ENCODE peak calls at places on chromosome 11, in nine cellular contexts. Z is vagina, M is IMR-90, P is adrenal gland, N is sigmoid colon, H is ovary, T is GM12891, Y is heart left ventricle, K is uterus. J is an unnamed sample.

GRCh38 chr11:102416974-102417373 is 35.6 kb downstream of the TMEM123 start:
- DNase-seq in P (no peak), M (no peak), Z (no peak), N (no peak), T (no peak), Y (no peak), H (no peak), K (no peak), J (no peak)

GRCh38 chr11:86781546-86781945 is 18.8 kb upstream of the PRSS23 start:
- DNase-seq in N (no peak), K (no peak), P (no peak), Y (no peak), M (no peak), Z (no peak), T (no peak), H (no peak), J (no peak)

GRCh38 chr11:129998107-129998506 is 4.5 kb downstream of the PRDM10 start:
- DNase-seq in K (no peak), H (no peak), Y (no peak), Z (no peak), T (no peak), N (no peak), M (no peak), P (no peak), J (no peak)

GRCh38 chr11:107017433-107018227 is 646 bp downstream of the GUCY1A2 start:
- DNase-seq in K (peak; percentile 72), T (peak; percentile 41), P (peak; percentile 33), H (peak; percentile 10), Y (peak; percentile 73), N (peak; percentile 59), M (no peak), Z (no peak), J (no peak)

GRCh38 chr11:113376156-113376555 is 11.4 kb upstream of the ANKK1 start:
- DNase-seq in T (no peak), M (peak; percentile 30), Y (no peak), K (no peak), N (no peak), H (no peak), Z (no peak), P (peak; percentile 28), J (no peak)

GRCh38 chr11:117686711-117687110 is 110.3 kb downstream of the DSCAML1 start:
- DNase-seq in Z (no peak), P (no peak), K (no peak), H (no peak), Y (no peak), N (no peak), T (no peak), M (no peak), J (no peak)

GRCh38 chr11:132888226-132888625 is 644.1 kb downstream of the OPCML start:
- DNase-seq in P (peak; percentile 12), Z (no peak), Y (no peak), N (no peak), K (no peak), H (no peak), M (peak; percentile 19), T (no peak), J (no peak)

GRCh38 chr11:109423114-109423859 is 1.3 kb downstream of the C11orf87 start:
- DNase-seq in H (no peak), P (peak; percentile 1), Y (peak; percentile 52), K (no peak), T (no peak), M (no peak), Z (no peak), N (no peak), J (no peak)

GRCh38 chr11:78731008-78731407 is 156.3 kb upstream of the NARS2 start:
- DNase-seq in H (no peak), Z (no peak), K (no peak), N (no peak), M (no peak), T (no peak), P (no peak), Y (no peak), J (no peak)

GRCh38 chr11:44823006-44823405 is 96.2 kb downstream of the TSPAN18 start:
- DNase-seq in N (no peak), Z (no peak), M (no peak), P (no peak), Y (no peak), K (no peak), H (no peak), T (no peak), J (no peak)

GRCh38 chr11:64536396-64536935 is 54.6 kb upstream of the SLC22A12 start:
- DNase-seq in Z (no peak), Y (no peak), M (peak; percentile 15), N (no peak), K (no peak), T (no peak), P (no peak), H (no peak), J (no peak)

GRCh38 chr11:120798854-120799253 is 225.0 kb upstream of the TBCEL start:
- DNase-seq in T (no peak), H (no peak), Z (no peak), P (no peak), Y (no peak), M (no peak), N (no peak), K (no peak), J (no peak)

GRCh38 chr11:693887-694562 is 997 bp downstream of the DEAF1 start:
- DNase-seq in P (no peak), T (no peak), M (no peak), N (peak; percentile 79), Y (peak; percentile 64), Z (no peak), K (peak; percentile 55), H (peak; percentile 53), J (no peak)

GRCh38 chr11:695332-695605 is 247 bp upstream of the DEAF1 start:
- DNase-seq in Z (no peak), K (no peak), P (no peak), Y (no peak), M (no peak), N (no peak), T (no peak), H (no peak), J (no peak)

GRCh38 chr11:697028-697491 is 1.4 kb downstream of the TMEM80 start:
- DNase-seq in Y (peak; percentile 33), K (no peak), Z (no peak), T (no peak), N (no peak), H (no peak), P (peak; percentile 37), M (peak; percentile 90), J (no peak)

GRCh38 chr11:694563-695331 is at the start of gene DEAF1:
- DNase-seq in N (peak; percentile 99), K (peak; percentile 99), H (peak; percentile 99), T (peak; percentile 80), Y (peak; percentile 100), Z (no peak), M (peak; percentile 96), P (peak; percentile 100), J (peak; percentile 65)

DNA sequence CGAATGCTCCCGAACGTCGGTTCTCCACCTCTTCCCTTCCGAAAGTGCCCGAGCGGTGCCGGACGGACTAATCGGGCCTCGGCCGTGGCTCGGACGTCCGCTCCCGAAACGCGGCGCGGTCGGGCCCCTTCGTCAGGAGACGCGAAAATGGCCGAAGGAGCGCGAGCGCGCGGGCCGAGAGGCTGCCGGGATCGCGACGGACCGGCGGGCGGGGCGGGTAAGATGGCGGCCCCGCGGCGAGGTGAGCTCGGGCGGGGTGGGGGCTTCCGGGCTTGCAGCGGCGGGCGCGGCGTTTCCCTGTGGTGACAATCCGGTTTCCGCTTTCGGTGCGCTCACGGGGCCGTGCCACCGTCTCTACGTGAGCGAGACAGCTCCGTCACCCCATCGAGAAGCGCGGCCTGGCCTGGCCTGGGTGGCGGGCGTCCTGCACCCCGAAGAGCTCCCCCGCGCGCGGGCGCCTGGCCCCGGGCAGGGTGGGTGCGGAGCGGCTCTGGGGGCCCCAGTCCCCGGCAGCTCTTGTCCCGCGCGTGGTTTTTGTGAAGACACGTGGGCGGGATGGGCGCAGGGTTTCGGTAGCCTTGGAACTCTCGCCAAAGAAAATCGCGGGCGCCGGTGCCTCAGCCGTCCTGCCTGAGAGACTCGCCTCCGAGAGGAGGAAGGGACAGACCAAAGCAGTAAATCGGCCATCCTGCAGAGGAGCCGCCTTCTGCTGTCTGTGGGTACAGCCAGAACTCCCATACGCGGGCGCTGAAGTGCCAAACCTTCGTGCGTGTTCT is at the start of gene TMEM80:
- DNase-seq in T (peak; percentile 73), Y (peak; percentile 100), N (peak; percentile 100), Z (no peak), M (peak; percentile 96), H (peak; percentile 99), P (peak; percentile 100), K (peak; percentile 99), J (peak; percentile 92)
- TF ChIP-seq POLR2A in T (peak; percentile 57), Y (peak; percentile 76), N (no peak), Z (peak; percentile 9), M (peak; percentile 68), H (peak; percentile 41), P (peak; percentile 63), K (peak; percentile 51), J (peak; percentile 28)

GRCh38 chr11:67410984-67411784 is 4.3 kb upstream of the CARNS1 start:
- DNase-seq in Z (no peak), N (no peak), Y (no peak), H (no peak), T (no peak), M (no peak), P (no peak), K (no peak), J (no peak)
- TF ChIP-seq POLR2A in Z (no peak), N (no peak), Y (no peak), H (no peak), T (no peak), M (no peak), P (no peak), K (no peak), J (no peak)

GRCh38 chr11:75311858-75312288 is 39.6 kb downstream of the ARRB1 start:
- DNase-seq in N (peak; percentile 91), Z (no peak), M (peak; percentile 17), H (no peak), T (no peak), K (peak; percentile 78), Y (peak; percentile 91), P (peak; percentile 25), J (no peak)
- TF ChIP-seq POLR2A in N (no peak), Z (peak; percentile 11), M (no peak), H (peak; percentile 38), T (no peak), K (no peak), Y (peak; percentile 74), P (no peak), J (no peak)

GRCh38 chr11:70027451-70027850 is 50.7 kb upstream of the ANO1 start:
- DNase-seq in N (no peak), K (no peak), Y (no peak), Z (peak; percentile 67), H (no peak), P (no peak), M (no peak), T (no peak), J (no peak)
- TF ChIP-seq POLR2A in N (no peak), K (no peak), Y (no peak), Z (no peak), H (no peak), P (no peak), M (no peak), T (no peak), J (no peak)